ENCODE peak calls at places on chromosome 3, in four cellular contexts. F is heart right ventricle, L is H9, G is tibial artery. D is an unnamed sample.

GRCh38 chr3:25103391-25103790 is 324.7 kb upstream of the RARB start:
- DNase-seq in F (no peak), G (no peak), L (no peak), D (no peak)

GRCh38 chr3:106913966-106914365 is 463.3 kb upstream of the CCDC54 start:
- DNase-seq in F (no peak), L (no peak), G (no peak), D (peak; percentile 7)

GRCh38 chr3:177026505-177027277 is 170.6 kb downstream of the TBL1XR1 start:
- DNase-seq in F (no peak), G (no peak), L (no peak), D (no peak)

GRCh38 chr3:56917740-56918568 is 116.2 kb upstream of the ARHGEF3 start:
- DNase-seq in G (no peak), L (no peak), F (no peak), D (peak; percentile 38)

GRCh38 chr3:171491412-171491811 is 31.2 kb upstream of the TNIK start:
- DNase-seq in L (no peak), F (no peak), G (no peak), D (no peak)

GRCh38 chr3:126149256-126149902 is 31.0 kb downstream of the ALDH1L1 start:
- DNase-seq in F (peak; percentile 1), L (peak; percentile 13), G (no peak), D (no peak)

GRCh38 chr3:115788921-115789470 is 165.7 kb downstream of the GAP43 start:
- DNase-seq in F (no peak), L (no peak), G (no peak), D (no peak)

GRCh38 chr3:111926266-111926676 is 52.6 kb upstream of the ABHD10 start:
- DNase-seq in G (no peak), L (no peak), F (no peak), D (no peak)

GRCh38 chr3:58151637-58152036 is 59.1 kb downstream of the DNASE1L3 start:
- DNase-seq in L (no peak), F (peak; percentile 76), G (peak; percentile 82), D (no peak)

GRCh38 chr3:43423142-43423541 is 136.8 kb downstream of the SNRK start:
- DNase-seq in G (peak; percentile 86), L (no peak), F (peak; percentile 23), D (no peak)

GRCh38 chr3:46163551-46163981 is 44.5 kb downstream of the CCR1 start:
- DNase-seq in F (no peak), G (no peak), L (no peak), D (no peak)

GRCh38 chr3:188868803-188869202 is 303.0 kb upstream of the TPRG1 start:
- DNase-seq in G (no peak), F (no peak), L (no peak), D (no peak)

GRCh38 chr3:50128001-50128400 is 27.1 kb upstream of the SEMA3F start:
- DNase-seq in F (no peak), L (no peak), G (no peak), D (no peak)

GRCh38 chr3:57006048-57006709 is 54.3 kb upstream of the SPATA12 start:
- DNase-seq in L (no peak), G (no peak), F (no peak), D (peak; percentile 23)

GRCh38 chr3:13461169-13462124 is 18.7 kb upstream of the HDAC11 start:
- DNase-seq in L (peak; percentile 93), G (no peak), F (peak; percentile 50), D (peak; percentile 96)

GRCh38 chr3:111882799-111883198 is 23.7 kb downstream of the PHLDB2 start:
- DNase-seq in F (no peak), G (no peak), L (no peak), D (no peak)

GRCh38 chr3:132593950-132594328 is 3.1 kb upstream of the ACKR4 start:
- DNase-seq in G (no peak), F (no peak), L (no peak), D (no peak)

GRCh38 chr3:138303474-138303873 is 26.2 kb downstream of the NME9 start:
- DNase-seq in F (no peak), L (no peak), G (no peak), D (no peak)

GRCh38 chr3:116809218-116809617 is 99.6 kb downstream of the TUSC7 start:
- DNase-seq in F (no peak), G (no peak), L (no peak), D (no peak)

GRCh38 chr3:158167737-158168469 is 58.0 kb downstream of the RSRC1 start:
- DNase-seq in L (no peak), F (no peak), G (no peak), D (no peak)

GRCh38 chr3:98021821-98022220 is 13.3 kb downstream of the GABRR3 start:
- DNase-seq in F (no peak), L (no peak), G (no peak), D (no peak)

GRCh38 chr3:110459021-110459420 is 612.6 kb upstream of the NECTIN3 start:
- DNase-seq in G (no peak), L (no peak), F (no peak), D (no peak)

GRCh38 chr3:190012314-190012782 is 108.3 kb downstream of the P3H2 start:
- DNase-seq in F (no peak), L (no peak), G (no peak), D (peak; percentile 77)

GRCh38 chr3:193776626-193777025 is 183.6 kb downstream of the OPA1 start:
- DNase-seq in G (no peak), L (no peak), F (no peak), D (no peak)

GRCh38 chr3:82342521-82342920 is 581.1 kb upstream of the GBE1 start:
- DNase-seq in L (no peak), G (no peak), F (no peak), D (no peak)

GRCh38 chr3:150248865-150249360 is 159.2 kb upstream of the TSC22D2 start:
- DNase-seq in L (no peak), F (no peak), G (no peak), D (no peak)

DNA sequence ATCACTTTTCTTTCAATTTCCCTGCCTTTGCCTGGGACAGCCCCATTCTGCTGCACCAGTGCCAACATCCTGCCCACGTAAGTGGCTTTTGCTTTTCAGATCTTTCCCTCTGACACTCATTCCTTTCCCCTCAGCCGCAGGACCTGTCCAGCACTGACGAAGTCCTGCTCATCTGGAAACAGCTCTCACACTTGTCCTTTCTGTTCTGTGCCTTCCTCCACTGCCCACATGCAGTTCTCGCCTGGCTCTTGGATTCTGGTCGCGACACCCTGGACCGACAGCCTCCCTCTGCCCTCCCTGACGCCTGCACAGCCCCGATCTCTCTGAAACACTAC is 99.7 kb downstream of the ADCY5 start:
- DNase-seq in F (no peak), G (peak; percentile 43), L (no peak), D (no peak)
- H3K4me1 ChIP-seq in F (peaks cover 93% of the 10 kb centered on the region), G (peaks cover 98% of the 10 kb centered on the region), L (no peaks in the 10 kb centered on the region), D (peaks cover 10% of the 10 kb centered on the region)

GRCh38 chr3:128494152-128494650 is 1.2 kb upstream of the GATA2 start:
- DNase-seq in L (no peak), G (no peak), F (no peak), D (no peak)
- H3K4me1 ChIP-seq in L (no peaks in the 10 kb centered on the region), G (peaks cover 50% of the 10 kb centered on the region), F (peaks cover 61% of the 10 kb centered on the region), D (peaks cover 42% of the 10 kb centered on the region)

GRCh38 chr3:151856106-151856505 is 17.3 kb upstream of the SUCNR1 start:
- DNase-seq in G (no peak), F (no peak), L (no peak), D (no peak)

GRCh38 chr3:151852074-151852811 is 21.2 kb upstream of the SUCNR1 start:
- DNase-seq in G (no peak), L (no peak), F (no peak), D (no peak)
- H3K4me1 ChIP-seq in G (no peaks in the 10 kb centered on the region), L (no peaks in the 10 kb centered on the region), F (no peaks in the 10 kb centered on the region), D (no peaks in the 10 kb centered on the region)

GRCh38 chr3:34256021-34256420 is 457.6 kb downstream of the PDCD6IP start:
- DNase-seq in G (no peak), L (no peak), F (no peak), D (no peak)
- H3K4me1 ChIP-seq in G (peaks cover 34% of the 10 kb centered on the region), L (peaks cover 12% of the 10 kb centered on the region), F (peaks cover 4% of the 10 kb centered on the region), D (peaks cover 39% of the 10 kb centered on the region)

GRCh38 chr3:155870133-155870944 is at the start of gene GMPS:
- DNase-seq in L (peak; percentile 97), F (peak; percentile 97), G (peak; percentile 98), D (peak; percentile 95)
- H3K4me1 ChIP-seq in L (no peaks in the 10 kb centered on the region), F (peaks cover 34% of the 10 kb centered on the region), G (peaks cover 45% of the 10 kb centered on the region), D (peaks cover 15% of the 10 kb centered on the region)

GRCh38 chr3:5564278-5564666 is 376.8 kb downstream of the EDEM1 start:
- DNase-seq in L (no peak), F (no peak), G (no peak), D (no peak)

GRCh38 chr3:5563537-5564277 is 376.2 kb downstream of the EDEM1 start:
- DNase-seq in F (no peak), G (no peak), L (no peak), D (no peak)

GRCh38 chr3:5567113-5567512 is 379.6 kb downstream of the EDEM1 start:
- DNase-seq in G (no peak), F (no peak), L (no peak), D (no peak)

GRCh38 chr3:5568451-5568850 is 380.9 kb downstream of the EDEM1 start:
- DNase-seq in G (no peak), L (peak; percentile 43), F (no peak), D (peak; percentile 1)

DNA sequence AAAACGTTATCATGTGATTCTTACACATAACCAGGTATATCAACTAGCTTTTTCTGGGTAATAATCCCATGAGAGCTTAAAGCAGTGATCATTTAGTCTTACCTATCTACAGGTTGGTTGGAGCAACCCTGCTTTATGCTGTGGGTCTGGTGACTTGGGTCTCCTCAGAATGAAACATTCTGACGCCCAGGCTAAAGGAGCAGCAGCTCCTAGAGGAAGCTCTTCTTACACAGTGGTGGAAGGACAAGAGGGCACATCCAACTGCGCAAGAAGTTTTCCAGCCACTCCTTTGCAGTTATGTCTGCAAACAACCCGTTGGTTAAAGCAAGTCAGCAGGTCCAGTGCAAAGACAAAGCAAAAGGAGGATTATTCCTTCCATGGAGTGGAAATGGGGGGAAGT is 377.5 kb downstream of the EDEM1 start:
- DNase-seq in L (no peak), G (no peak), F (no peak), D (no peak)
- H3K4me1 ChIP-seq in L (no peaks in the 10 kb centered on the region), G (no peaks in the 10 kb centered on the region), F (no peaks in the 10 kb centered on the region), D (no peaks in the 10 kb centered on the region)

GRCh38 chr3:80994767-80995166 is 766.7 kb downstream of the GBE1 start:
- DNase-seq in F (no peak), G (no peak), L (no peak), D (no peak)
- H3K4me1 ChIP-seq in F (no peaks in the 10 kb centered on the region), G (no peaks in the 10 kb centered on the region), L (no peaks in the 10 kb centered on the region), D (no peaks in the 10 kb centered on the region)

GRCh38 chr3:196627043-196627442 is 12.5 kb upstream of the NRROS start:
- DNase-seq in F (no peak), G (no peak), L (no peak), D (no peak)
- H3K4me1 ChIP-seq in F (peaks cover 11% of the 10 kb centered on the region), G (peaks cover 5% of the 10 kb centered on the region), L (no peaks in the 10 kb centered on the region), D (peaks cover 10% of the 10 kb centered on the region)

D was measured in GM23338.